ENCODE peak calls at places on chromosomes 13 and 19, in seven cellular contexts. B is SK-N-SH, F is adrenal gland, G is heart right ventricle, R is pancreas, V is PC-3, C is cardiac fibroblast. A is an unnamed sample.

GRCh38 chr13:97141564-97142005 is 80.5 kb upstream of the MBNL2 start:
- DNase-seq in B (no peak), F (peak), G (peak), R (no peak), V (peak), C (peak), A (peak)

GRCh38 chr13:29474991-29475390 is 120.5 kb downstream of the SLC7A1 start:
- DNase-seq in B (no peak), F (no peak), G (no peak), R (no peak), V (no peak), C (peak), A (peak)

GRCh38 chr13:24361852-24362366 is 52.5 kb downstream of the C1QTNF9 start:
- DNase-seq in B (no peak), F (no peak), G (no peak), R (peak), V (no peak), C (no peak), A (no peak)

GRCh38 chr13:33722216-33722900 is 95.6 kb upstream of the RFC3 start:
- DNase-seq in B (no peak), F (no peak), G (no peak), R (no peak), V (no peak), C (peak), A (peak)

GRCh38 chr13:59483441-59484116 is 680.1 kb downstream of the DIAPH3 start:
- DNase-seq in B (peak), F (peak), G (peak), R (no peak), V (no peak), C (peak), A (peak)

GRCh38 chr19:32914879-32915278 is 45.3 kb upstream of the SLC7A9 start:
- DNase-seq in B (no peak), F (no peak), G (no peak), R (no peak), V (peak), C (no peak), A (peak)

GRCh38 chr19:51316688-51317087 is 5.2 kb downstream of the IGLON5 start:
- DNase-seq in B (no peak), F (no peak), G (no peak), R (no peak), V (no peak), C (no peak), A (no peak)

GRCh38 chr13:51729853-51730553 is 74.0 kb downstream of the DHRS12 start:
- DNase-seq in B (no peak), F (peak), G (no peak), R (no peak), V (peak), C (peak), A (peak)

GRCh38 chr13:113802761-113803160 is 43.7 kb downstream of the TMEM255B start:
- DNase-seq in B (no peak), F (no peak), G (no peak), R (peak), V (no peak), C (no peak), A (no peak)

GRCh38 chr19:47749326-47749725 is 4.0 kb downstream of the NOP53 start:
- DNase-seq in B (no peak), F (no peak), G (no peak), R (no peak), V (no peak), C (no peak), A (no peak)

GRCh38 chr13:92074658-92075057 is 676.2 kb downstream of the GPC5 start:
- DNase-seq in B (peak), F (no peak), G (no peak), R (no peak), V (peak), C (peak), A (no peak)

GRCh38 chr19:2294377-2295335 is 12.7 kb upstream of the PEAK3 start:
- DNase-seq in B (peak), F (peak), G (no peak), R (no peak), V (no peak), C (peak), A (peak)

GRCh38 chr13:95335667-95336066 is 34.4 kb upstream of the ABCC4 start:
- DNase-seq in B (no peak), F (no peak), G (no peak), R (no peak), V (peak), C (no peak), A (no peak)

GRCh38 chr13:99432637-99433542 is 68.4 kb upstream of the TM9SF2 start:
- DNase-seq in B (no peak), F (peak), G (peak), R (no peak), V (peak), C (peak), A (peak)

GRCh38 chr13:30409911-30410704 is 12.2 kb upstream of the UBE2L5 start:
- DNase-seq in B (no peak), F (peak), G (peak), R (no peak), V (peak), C (peak), A (peak)

GRCh38 chr13:30030141-30030750 is 179.8 kb upstream of the UBL3 start:
- DNase-seq in B (no peak), F (no peak), G (no peak), R (no peak), V (no peak), C (no peak), A (no peak)

GRCh38 chr13:98447881-98448641 is 128.8 kb downstream of the STK24 start:
- DNase-seq in B (peak), F (peak), G (peak), R (no peak), V (peak), C (peak), A (peak)

GRCh38 chr13:30872685-30873443 is 33.2 kb upstream of the MEDAG start:
- DNase-seq in B (peak), F (peak), G (peak), R (no peak), V (no peak), C (peak), A (peak)

GRCh38 chr13:40780822-40781401 is 8.5 kb upstream of the SLC25A15 start:
- DNase-seq in B (peak), F (no peak), G (no peak), R (no peak), V (no peak), C (no peak), A (no peak)
- TF ChIP-seq CTCF in B (peak), F (no peak), G (no peak), R (no peak), V (no peak), C (peak), A (no peak)

DNA sequence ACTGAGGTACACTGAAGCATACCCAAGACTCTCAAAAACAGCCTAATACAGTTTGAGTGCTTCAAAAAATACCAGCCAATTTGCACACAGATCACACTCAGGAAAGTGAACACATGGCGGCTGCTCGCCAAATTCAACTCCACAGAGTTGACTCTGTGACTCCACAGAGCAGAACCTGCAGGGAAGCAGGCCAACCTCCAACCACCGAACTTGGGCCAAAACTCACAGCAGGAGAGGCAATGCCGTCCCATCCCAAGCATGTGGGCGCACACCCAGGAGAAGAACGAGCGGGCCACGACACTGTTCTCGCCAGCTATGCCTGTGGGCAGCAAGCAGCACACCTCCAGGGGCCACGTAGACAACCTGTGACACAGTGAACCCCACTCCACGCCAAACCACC is 21.1 kb downstream of the ELL start:
- DNase-seq in B (no peak), F (no peak), G (peak), R (no peak), V (no peak), C (no peak), A (no peak)
- H3K4me3 ChIP-seq in B (no peak), F (no peak), G (no peak), R (no peak), V (no peak), C (no peak), A (no peak)

GRCh38 chr19:14629557-14629956 is 45.1 kb downstream of the ADGRE3 start:
- DNase-seq in B (no peak), F (no peak), G (no peak), R (no peak), V (no peak), C (no peak), A (no peak)

GRCh38 chr19:14632286-14632685 is 42.4 kb downstream of the ADGRE3 start:
- DNase-seq in B (peak), F (no peak), G (no peak), R (no peak), V (peak), C (peak), A (no peak)
- TF ChIP-seq CTCF in B (no peak), F (no peak), G (no peak), R (no peak), V (no peak), C (no peak), A (no peak)

GRCh38 chr19:41426952-41427646 is at the start of gene B3GNT8:
- DNase-seq in B (peak), F (peak), G (peak), R (peak), V (no peak), C (peak), A (peak)
- H3K4me3 ChIP-seq in B (no peak), F (peak), G (peak), R (peak), V (no peak), C (peak), A (peak)

GRCh38 chr13:20353973-20354372 is 121.9 kb upstream of the GJB6 start:
- DNase-seq in B (no peak), F (no peak), G (no peak), R (no peak), V (peak), C (peak), A (peak)
- TF ChIP-seq CTCF in B (peak), F (no peak), G (no peak), R (no peak), V (peak), C (peak), A (peak)

GRCh38 chr19:16342002-16342715 is 17.5 kb downstream of the KLF2 start:
- DNase-seq in B (no peak), F (no peak), G (peak), R (no peak), V (no peak), C (peak), A (peak)
- H3K4me3 ChIP-seq in B (no peak), F (no peak), G (no peak), R (no peak), V (no peak), C (no peak), A (no peak)

DNA sequence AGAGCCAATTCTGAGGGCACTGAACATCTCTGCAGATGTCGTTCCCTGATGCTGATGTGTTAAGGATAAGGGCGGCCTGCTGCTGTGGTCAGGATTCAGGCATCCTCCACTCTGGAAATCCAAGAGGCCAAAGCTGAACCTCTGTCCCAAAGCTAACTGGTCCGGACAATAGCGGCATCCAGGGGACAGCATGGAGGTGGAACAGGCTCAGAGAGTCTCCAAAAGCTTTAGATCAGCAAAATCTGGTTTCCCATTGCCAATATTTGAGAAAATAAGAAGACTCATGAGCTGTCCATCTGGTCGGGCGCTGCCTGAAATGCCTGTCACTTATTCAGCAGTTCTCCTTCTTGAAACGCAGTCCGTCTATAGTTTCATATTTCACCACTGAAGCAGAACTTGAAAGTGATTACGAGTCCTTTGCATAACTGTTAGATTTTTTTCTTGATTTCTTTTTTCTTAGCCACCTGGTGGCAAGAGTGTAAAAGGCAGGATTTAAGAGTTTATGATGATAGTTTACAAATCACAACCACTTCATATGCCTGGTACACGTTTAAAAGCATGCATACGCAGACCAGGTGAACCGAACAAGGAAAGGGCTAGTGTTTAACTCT is 45.9 kb downstream of the GGACT start:
- DNase-seq in B (no peak), F (no peak), G (no peak), R (no peak), V (peak), C (peak), A (peak)
- TF ChIP-seq CTCF in B (peak), F (peak), G (peak), R (peak), V (peak), C (peak), A (peak)

DNA sequence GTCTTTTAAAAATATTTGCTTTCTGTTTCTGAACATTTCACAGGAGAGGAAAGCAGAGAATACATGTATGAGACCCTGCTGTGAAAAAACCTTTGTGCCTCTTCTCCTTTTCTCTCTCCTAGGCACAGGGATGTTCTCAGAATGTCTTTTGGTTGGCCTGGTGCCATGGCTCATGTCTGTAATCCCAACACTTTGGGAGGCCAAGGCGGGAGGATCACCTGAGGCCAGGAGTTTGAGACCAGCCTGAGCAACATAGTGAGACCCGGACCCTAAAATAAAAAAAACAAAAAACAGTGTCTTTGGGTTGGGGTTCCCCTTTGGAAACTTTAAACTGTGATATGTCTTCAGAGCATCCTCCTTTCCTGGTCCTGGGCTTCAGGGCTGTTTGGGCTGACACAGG is 1.5 kb downstream of the ZNF627 start:
- DNase-seq in B (no peak), F (no peak), G (no peak), R (no peak), V (no peak), C (no peak), A (no peak)
- H3K4me3 ChIP-seq in B (peak), F (no peak), G (peak), R (peak), V (peak), C (no peak), A (no peak)